ENCODE peak calls at places on chromosomes 5 and 9, in six cellular contexts. K, L, A, X, Q and E are unnamed samples.

GRCh38 chr9:89178162-89179120 is at the start of gene SHC3:
- DNase-seq in X (peak; percentile 35), Q (no peak), A (no peak), L (peak; percentile 35), K (no peak), E (no peak)

GRCh38 chr5:60248900-60249299 is 355.4 kb upstream of the PDE4D start:
- DNase-seq in Q (no peak), L (no peak), A (no peak), K (no peak), X (peak; percentile 37), E (no peak)

GRCh38 chr9:123834218-123834906 is 95.6 kb downstream of the DENND1A start:
- DNase-seq in Q (no peak), K (peak; percentile 20), A (no peak), L (no peak), X (peak; percentile 43), E (no peak)

GRCh38 chr5:383621-384020 is 59.4 kb upstream of the EXOC3 start:
- DNase-seq in L (no peak), K (no peak), X (no peak), Q (no peak), A (peak; percentile 6), E (no peak)

GRCh38 chr9:123399803-123400378 is 43.9 kb downstream of the CRB2 start:
- DNase-seq in X (no peak), K (no peak), L (peak; percentile 2), A (peak; percentile 38), Q (no peak), E (no peak)

GRCh38 chr5:173452098-173452497 is 123.9 kb upstream of the STC2 start:
- DNase-seq in A (no peak), X (peak; percentile 87), Q (no peak), K (no peak), L (no peak), E (peak; percentile 51)

GRCh38 chr9:127065592-127065991 is 56.8 kb downstream of the ANGPTL2 start:
- DNase-seq in Q (no peak), K (no peak), L (no peak), A (no peak), X (peak; percentile 26), E (no peak)

GRCh38 chr9:105633373-105633772 is 28.9 kb upstream of the TAL2 start:
- DNase-seq in L (no peak), Q (no peak), A (no peak), X (no peak), K (no peak), E (no peak)

GRCh38 chr9:86947146-86948081 is at the start of gene GAS1:
- DNase-seq in L (peak; percentile 78), A (peak; percentile 80), K (peak; percentile 70), Q (peak; percentile 55), X (peak; percentile 93), E (peak; percentile 95)

GRCh38 chr9:93119953-93120845 is 13.9 kb downstream of the NINJ1 start:
- DNase-seq in X (peak; percentile 99), K (no peak), L (peak; percentile 95), A (peak; percentile 72), Q (no peak), E (peak; percentile 96)

GRCh38 chr9:88835038-88835466 is 156.2 kb upstream of the S1PR3 start:
- DNase-seq in Q (no peak), L (no peak), X (peak; percentile 88), A (no peak), K (no peak), E (no peak)

GRCh38 chr9:114497220-114497619 is 8.1 kb downstream of the WHRN start:
- DNase-seq in A (no peak), Q (no peak), L (no peak), K (no peak), X (no peak), E (no peak)

GRCh38 chr5:120405291-120405864 is 58.7 kb upstream of the PRR16 start:
- DNase-seq in K (no peak), X (peak; percentile 86), L (peak; percentile 8), A (no peak), Q (no peak), E (no peak)

GRCh38 chr9:16058131-16058549 is 505.3 kb downstream of the CCDC171 start:
- DNase-seq in A (no peak), K (no peak), Q (no peak), X (peak; percentile 83), L (peak; percentile 24), E (no peak)

GRCh38 chr9:2424564-2425153 is 196.9 kb upstream of the VLDLR start:
- DNase-seq in X (peak; percentile 49), Q (no peak), A (no peak), L (no peak), K (no peak), E (no peak)